ENCODE peak calls at places on chromosomes 5 and 9, in six cellular contexts. M is uterus, X is prostate gland, C is H1, L is heart left ventricle, H is ovary. F is an unnamed sample. For H3K4me1, the result is how much of the 10 kb centered on the place peaks cover.

GRCh38 chr5:58094031-58094430 is 365.9 kb downstream of the PLK2 start:
- DNase-seq in M (no peak), X (no peak), C (no peak), L (no peak), H (no peak), F (no peak)

GRCh38 chr5:94928891-94929290 is 310.4 kb downstream of the SLF1 start:
- DNase-seq in M (no peak), X (no peak), C (no peak), L (no peak), H (no peak), F (no peak)

GRCh38 chr9:104872959-104873850 is 54.8 kb downstream of the ABCA1 start:
- DNase-seq in M (peak), X (no peak), C (no peak), L (peak), H (peak), F (no peak)

GRCh38 chr5:160978944-160979343 is 126.9 kb upstream of the ATP10B start:
- DNase-seq in M (no peak), X (no peak), C (no peak), L (no peak), H (no peak), F (no peak)

GRCh38 chr5:59766394-59766793 is 127.1 kb downstream of the PDE4D start:
- DNase-seq in M (peak), X (peak), C (no peak), L (no peak), H (no peak), F (no peak)

GRCh38 chr9:135372501-135373008 is 107.0 kb upstream of the PPP1R26 start:
- DNase-seq in M (no peak), X (no peak), C (no peak), L (no peak), H (no peak), F (no peak)

GRCh38 chr5:122434120-122434519 is 122.1 kb downstream of the SNCAIP start:
- DNase-seq in M (no peak), X (peak), C (no peak), L (no peak), H (no peak), F (no peak)

GRCh38 chr9:114224247-114224610 is 68.9 kb downstream of the COL27A1 start:
- DNase-seq in M (no peak), X (no peak), C (no peak), L (no peak), H (no peak), F (no peak)

GRCh38 chr5:135821061-135821781 is 13.2 kb upstream of the SLC25A48 start:
- DNase-seq in M (no peak), X (no peak), C (no peak), L (no peak), H (no peak), F (no peak)

GRCh38 chr5:61051267-61051666 is 106.3 kb downstream of the NDUFAF2 start:
- DNase-seq in M (no peak), X (no peak), C (no peak), L (no peak), H (no peak), F (no peak)

GRCh38 chr5:40202852-40203440 is 476.8 kb upstream of the PTGER4 start:
- DNase-seq in M (no peak), X (no peak), C (no peak), L (no peak), H (no peak), F (no peak)

GRCh38 chr5:58505502-58505901 is 14.3 kb downstream of the GAPT start:
- DNase-seq in M (no peak), X (no peak), C (no peak), L (no peak), H (no peak), F (no peak)

GRCh38 chr9:125890793-125891192 is 143.6 kb downstream of the PBX3 start:
- DNase-seq in M (no peak), X (no peak), C (no peak), L (no peak), H (no peak), F (no peak)

GRCh38 chr5:1268666-1269065 is 26.2 kb downstream of the TERT start:
- DNase-seq in M (no peak), X (no peak), C (no peak), L (no peak), H (no peak), F (no peak)

GRCh38 chr9:5486988-5487387 is 23.3 kb upstream of the PDCD1LG2 start:
- DNase-seq in M (no peak), X (no peak), C (no peak), L (no peak), H (no peak), F (no peak)

GRCh38 chr9:23426144-23426543 is 399.9 kb downstream of the ELAVL2 start:
- DNase-seq in M (no peak), X (no peak), C (no peak), L (no peak), H (no peak), F (no peak)

GRCh38 chr9:23434654-23435053 is 391.4 kb downstream of the ELAVL2 start:
- DNase-seq in M (no peak), X (no peak), C (no peak), L (no peak), H (no peak), F (no peak)

DNA sequence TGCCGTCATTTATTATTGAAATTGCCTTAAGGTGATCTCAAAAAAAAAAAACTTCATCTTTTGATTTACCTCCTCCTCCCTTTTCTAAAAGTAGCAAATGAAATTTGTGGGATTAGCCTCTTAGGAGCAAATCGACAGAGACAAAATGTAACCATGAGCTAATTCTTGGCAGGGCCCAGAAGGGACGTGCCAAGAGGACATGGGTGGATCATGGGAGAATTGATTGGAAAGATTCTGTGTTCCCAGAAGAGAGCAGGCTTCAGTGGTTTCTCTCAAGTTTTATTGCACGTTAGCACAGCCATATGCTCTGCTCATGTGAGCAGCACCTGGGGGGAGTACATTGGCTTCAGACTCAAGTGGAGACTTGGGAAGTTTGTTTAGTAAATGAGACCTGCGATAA is 394.6 kb downstream of the ELAVL2 start:
- DNase-seq in M (no peak), X (no peak), C (no peak), L (no peak), H (no peak), F (no peak)
- TF ChIP-seq POLR2A in M (no peak), X (no peak), C (no peak), L (no peak), H (no peak), F (no peak)

GRCh38 chr5:137234973-137235943 is 263.9 kb downstream of the SPOCK1 start:
- DNase-seq in M (no peak), X (no peak), C (no peak), L (no peak), H (no peak), F (no peak)
- H3K4me1 ChIP-seq in M (under half), X (under half), C (under half), L (under half), H (under half), F (under half)

DNA sequence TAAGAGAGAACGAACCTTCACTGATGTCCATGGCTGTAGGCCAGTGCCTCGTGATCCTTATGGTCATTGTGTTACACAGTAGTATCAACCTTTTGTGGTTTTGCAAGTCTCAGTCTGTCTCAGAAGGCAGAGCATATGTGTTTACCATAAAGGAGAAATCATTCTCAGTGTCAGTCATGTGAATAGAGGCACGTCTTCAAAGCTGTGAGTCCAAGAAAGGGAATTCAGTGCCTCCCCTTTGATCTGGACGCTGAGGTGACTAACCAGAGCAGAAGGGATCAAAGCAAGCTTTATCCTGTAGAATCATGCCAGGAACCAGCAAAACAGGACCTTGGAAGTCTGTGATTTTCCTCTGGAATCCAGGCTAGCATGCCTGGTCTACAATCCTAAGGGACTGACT is 433.9 kb downstream of the DNAH5 start:
- DNase-seq in M (no peak), X (no peak), C (no peak), L (no peak), H (no peak), F (no peak)
- TF ChIP-seq POLR2A in M (no peak), X (no peak), C (no peak), L (no peak), H (no peak), F (no peak)

DNA sequence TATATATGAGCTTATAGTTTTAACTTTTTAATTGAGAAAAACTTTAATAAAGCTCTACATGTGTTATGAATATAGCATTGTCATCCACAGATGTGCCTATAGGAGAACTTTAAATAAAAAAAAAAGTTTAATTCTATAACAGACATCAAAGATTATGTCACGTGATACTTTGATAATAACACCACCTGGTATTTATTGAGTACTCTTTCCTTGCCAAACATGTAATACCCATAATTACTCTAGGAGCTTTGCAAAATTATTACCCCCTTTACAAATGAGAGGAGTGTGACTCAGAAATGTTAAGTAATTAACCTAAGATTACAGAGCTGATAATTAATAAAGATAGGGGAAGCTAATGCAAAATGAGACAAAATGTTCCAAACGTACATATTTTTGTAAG is 43.0 kb downstream of the ITGA2 start:
- DNase-seq in M (no peak), X (no peak), C (no peak), L (no peak), H (no peak), F (no peak)
- H3K4me1 ChIP-seq in M (under half), X (under half), C (under half), L (under half), H (under half), F (under half)

DNA sequence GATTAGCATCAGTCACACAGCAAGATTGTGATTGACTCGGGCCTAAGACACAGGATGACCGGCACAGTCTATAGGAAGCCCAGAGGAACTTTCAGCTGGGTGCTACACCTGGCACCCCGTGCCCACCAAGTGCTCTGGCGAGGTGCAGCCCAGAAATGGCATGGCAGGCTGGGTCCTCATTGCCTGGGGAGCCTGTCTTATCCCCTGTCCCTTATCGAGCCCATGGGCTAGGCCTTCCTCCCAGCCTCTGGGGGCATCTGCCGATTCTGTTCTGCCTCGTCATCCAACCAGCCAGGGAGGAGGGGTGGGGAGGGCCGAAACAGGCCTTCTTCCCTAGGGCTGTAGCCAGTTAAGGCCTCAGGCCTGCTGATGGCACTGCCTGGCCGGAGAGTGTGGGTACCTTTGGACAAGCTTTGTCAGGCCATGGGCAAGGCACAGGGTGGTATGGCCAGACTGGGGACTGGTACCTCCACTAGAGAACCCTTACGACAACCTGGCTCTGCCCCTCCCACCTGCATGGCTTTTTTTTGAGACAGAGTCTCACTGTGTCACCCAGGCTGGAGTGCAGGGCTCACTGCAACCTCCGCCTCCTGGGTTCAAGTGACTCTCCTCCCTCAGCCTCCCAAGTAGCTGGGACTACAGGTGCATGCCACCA is 1.6 kb downstream of the GRK6 start:
- DNase-seq in M (no peak), X (no peak), C (no peak), L (no peak), H (no peak), F (no peak)
- TF ChIP-seq POLR2A in M (no peak), X (no peak), C (no peak), L (no peak), H (no peak), F (no peak)

GRCh38 chr5:172280937-172281336 is 2.6 kb downstream of the UBTD2 start:
- DNase-seq in M (no peak), X (no peak), C (no peak), L (no peak), H (no peak), F (no peak)

GRCh38 chr5:172278356-172278755 is 5.2 kb downstream of the UBTD2 start:
- DNase-seq in M (no peak), X (no peak), C (no peak), L (no peak), H (no peak), F (no peak)

GRCh38 chr5:172283020-172283861 is at the start of gene UBTD2:
- DNase-seq in M (peak), X (peak), C (peak), L (peak), H (peak), F (no peak)

GRCh38 chr5:172282277-172283019 is 1.1 kb downstream of the UBTD2 start:
- DNase-seq in M (no peak), X (no peak), C (no peak), L (no peak), H (no peak), F (no peak)

GRCh38 chr5:172280317-172280716 is 3.2 kb downstream of the UBTD2 start:
- DNase-seq in M (no peak), X (no peak), C (no peak), L (no peak), H (no peak), F (no peak)
- H3K4me1 ChIP-seq in M (under half), X (under half), C (under half), L (under half), H (under half), F (half or more)